ENCODE peak calls at places on chromosomes 13 and 19, in nine cellular contexts. P is fibroblast of lung; N is upper lobe of right lung; H is upper lobe of left lung; S is naive thymus-derived CD4-positive, alpha-beta T cell; Q is neuronal stem cell; Y is aorta; R is GM23338; V is neural progenitor cell. C is an unnamed sample. For H3K36me3, the result is how much of the 10 kb centered on the place peaks cover.

GRCh38 chr19:44846455-44847143 is 502 bp downstream of the NECTIN2 start:
- DNase-seq in P (peak), N (no peak), R (peak), Y (peak), V (peak), Q (peak), H (no peak), S (no peak), C (peak)

GRCh38 chr19:246551-246950 is 44.7 kb downstream of the PLPP2 start:
- DNase-seq in Q (no peak), V (no peak), R (peak), H (peak), N (no peak), S (no peak), P (no peak), Y (no peak), C (no peak)

GRCh38 chr19:53908106-53908932 is 759 bp upstream of the CACNG7 start:
- DNase-seq in P (peak), S (peak), V (peak), N (no peak), Y (no peak), H (peak), Q (peak), R (peak), C (peak)

GRCh38 chr19:4051175-4052101 is 15.3 kb downstream of the ZBTB7A start:
- DNase-seq in H (peak), N (peak), P (peak), R (no peak), V (no peak), Q (no peak), S (no peak), Y (peak), C (peak)

GRCh38 chr13:87356314-87356713 is 314.9 kb upstream of the SLITRK5 start:
- DNase-seq in P (no peak), S (no peak), V (no peak), Q (no peak), Y (no peak), H (no peak), N (peak), R (no peak), C (no peak)

GRCh38 chr13:22091971-22092300 is 421.1 kb downstream of the FGF9 start:
- DNase-seq in Y (no peak), R (no peak), S (no peak), N (no peak), Q (no peak), V (no peak), P (no peak), H (no peak), C (no peak)

GRCh38 chr19:46998445-46999142 is 21.0 kb upstream of the NPAS1 start:
- DNase-seq in N (no peak), H (no peak), R (no peak), Q (no peak), S (no peak), Y (no peak), V (no peak), P (no peak), C (no peak)

GRCh38 chr13:32330438-32330837 is 15.1 kb downstream of the BRCA2 start:
- DNase-seq in P (peak), H (no peak), N (no peak), S (no peak), Y (no peak), Q (no peak), V (no peak), R (no peak), C (no peak)

GRCh38 chr19:3409346-3410064 is 43.1 kb downstream of the NFIC start:
- DNase-seq in Y (no peak), S (no peak), Q (no peak), P (no peak), V (no peak), H (no peak), N (no peak), R (no peak), C (no peak)

GRCh38 chr19:48190288-48191284 is 20.1 kb downstream of the ZSWIM9 start:
- DNase-seq in Q (no peak), H (no peak), R (peak), Y (no peak), N (no peak), P (peak), S (no peak), V (peak), C (peak)

DNA sequence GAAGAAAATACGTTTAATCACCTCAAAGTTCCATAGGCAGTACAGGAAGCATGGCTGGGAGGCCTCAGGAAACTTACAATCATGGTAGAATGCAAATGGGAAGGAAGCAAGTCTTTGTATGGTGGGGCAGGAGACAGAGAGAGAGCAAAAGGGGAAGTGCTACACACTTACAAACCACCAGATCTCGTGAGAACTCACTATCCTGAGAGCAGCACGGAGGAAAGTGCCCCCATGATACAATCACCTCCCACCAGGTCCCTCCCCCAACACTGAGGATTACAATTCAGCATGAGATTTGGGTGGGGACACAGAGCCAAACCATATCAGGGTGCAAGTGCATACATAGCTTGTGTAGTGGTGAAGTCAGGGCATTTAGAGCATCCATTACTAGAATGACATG is 92.3 kb upstream of the ANKRD10 start:
- DNase-seq in V (no peak), Q (no peak), Y (no peak), P (peak), R (no peak), N (no peak), H (no peak), S (no peak), C (no peak)
- H3K36me3 ChIP-seq in V (under half), Q (under half), Y (under half), P (under half), R (under half), N (under half), H (under half), S (under half), C (under half)

GRCh38 chr19:15213715-15214381 is 13.1 kb upstream of the NOTCH3 start:
- DNase-seq in P (no peak), N (no peak), H (peak), V (no peak), Q (no peak), R (peak), S (no peak), Y (peak), C (peak)
- H3K36me3 ChIP-seq in P (under half), N (under half), H (under half), V (under half), Q (under half), R (under half), S (under half), Y (under half), C (under half)

GRCh38 chr19:12521996-12522395 is 29.3 kb downstream of the ZNF564 start:
- DNase-seq in H (no peak), V (no peak), N (no peak), Y (no peak), R (peak), P (no peak), Q (no peak), S (no peak), C (no peak)

GRCh38 chr19:12527034-12527836 is 24.0 kb downstream of the ZNF564 start:
- DNase-seq in S (peak), Y (no peak), V (peak), P (peak), H (no peak), Q (no peak), N (no peak), R (peak), C (no peak)

DNA sequence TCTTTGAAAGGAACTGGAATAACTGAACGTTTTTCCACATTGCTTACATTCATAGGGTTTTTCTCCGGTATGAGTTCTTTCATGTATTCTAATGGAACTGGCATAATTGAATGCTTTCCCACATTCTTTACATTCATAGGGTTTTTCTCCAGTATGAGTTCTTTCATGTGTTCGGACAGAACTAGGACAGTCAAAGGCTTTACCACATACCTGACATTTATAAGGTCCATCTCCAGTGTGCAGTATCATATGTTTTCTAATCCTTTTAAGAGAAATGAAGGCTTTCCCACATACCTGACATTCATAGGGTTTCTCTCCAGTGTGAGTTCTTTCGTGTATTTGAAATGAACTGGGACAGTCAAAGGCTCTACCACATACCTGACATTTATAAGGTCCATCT is 24.7 kb downstream of the ZNF564 start:
- DNase-seq in Y (no peak), P (no peak), V (no peak), Q (no peak), H (no peak), R (no peak), S (no peak), N (no peak), C (no peak)
- H3K36me3 ChIP-seq in Y (under half), P (under half), V (half or more), Q (half or more), H (half or more), R (half or more), S (under half), N (under half), C (half or more)

DNA sequence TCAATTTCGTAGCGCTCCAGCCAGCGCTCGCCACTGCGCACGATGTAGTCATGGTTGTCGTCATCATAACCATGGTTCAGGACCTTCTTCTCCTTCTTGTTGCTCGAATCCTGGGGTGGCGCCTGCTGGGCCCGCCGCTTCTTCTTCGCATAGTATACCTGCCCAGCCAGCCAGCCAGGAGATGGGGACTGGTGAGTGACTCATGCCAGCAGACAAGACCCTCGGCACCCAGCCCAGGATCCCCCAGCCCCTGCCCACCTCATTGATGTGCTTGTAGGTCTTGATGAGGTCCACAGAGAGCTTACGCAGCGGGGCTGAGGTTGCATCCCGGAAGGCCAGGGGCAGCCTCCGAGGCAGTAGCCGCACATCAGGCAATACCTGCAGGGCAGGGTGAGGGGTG is 3.6 kb downstream of the DYRK1B start:
- DNase-seq in V (no peak), S (no peak), Q (no peak), Y (no peak), R (no peak), H (peak), P (no peak), N (no peak), C (no peak)
- H3K36me3 ChIP-seq in V (under half), S (under half), Q (half or more), Y (under half), R (under half), H (half or more), P (under half), N (half or more), C (half or more)

GRCh38 chr13:109593230-109593629 is 193.2 kb downstream of the IRS2 start:
- DNase-seq in Q (no peak), H (no peak), N (no peak), Y (no peak), S (no peak), P (no peak), R (no peak), V (no peak), C (no peak)
- H3K36me3 ChIP-seq in Q (under half), H (under half), N (under half), Y (under half), S (under half), P (under half), R (under half), V (under half), C (under half)

GRCh38 chr19:41249707-41250423 is 14.3 kb upstream of the HNRNPUL1 start:
- DNase-seq in Q (no peak), Y (no peak), P (no peak), H (no peak), R (peak), V (no peak), N (no peak), S (no peak), C (no peak)
- H3K36me3 ChIP-seq in Q (half or more), Y (under half), P (under half), H (under half), R (under half), V (under half), N (half or more), S (under half), C (half or more)

GRCh38 chr13:19664481-19665230 is 31.2 kb downstream of the MPHOSPH8 start:
- DNase-seq in Y (no peak), V (no peak), N (no peak), P (no peak), Q (no peak), S (no peak), R (no peak), H (no peak), C (no peak)
- H3K36me3 ChIP-seq in Y (under half), V (under half), N (half or more), P (under half), Q (half or more), S (under half), R (under half), H (half or more), C (under half)

GRCh38 chr13:106491928-106492327 is 43.5 kb downstream of the EFNB2 start:
- DNase-seq in Q (no peak), Y (no peak), H (no peak), P (no peak), S (no peak), V (no peak), R (no peak), N (no peak), C (no peak)

GRCh38 chr13:106493569-106493968 is 41.9 kb downstream of the EFNB2 start:
- DNase-seq in R (no peak), N (no peak), Q (no peak), Y (peak), V (no peak), H (no peak), P (no peak), S (peak), C (no peak)

GRCh38 chr13:106491463-106491862 is 44.0 kb downstream of the EFNB2 start:
- DNase-seq in V (no peak), Q (no peak), S (no peak), R (no peak), N (no peak), H (no peak), Y (no peak), P (no peak), C (no peak)

GRCh38 chr13:106490887-106491321 is 44.6 kb downstream of the EFNB2 start:
- DNase-seq in N (no peak), Q (no peak), P (no peak), Y (no peak), R (no peak), V (no peak), H (no peak), S (peak), C (no peak)

DNA sequence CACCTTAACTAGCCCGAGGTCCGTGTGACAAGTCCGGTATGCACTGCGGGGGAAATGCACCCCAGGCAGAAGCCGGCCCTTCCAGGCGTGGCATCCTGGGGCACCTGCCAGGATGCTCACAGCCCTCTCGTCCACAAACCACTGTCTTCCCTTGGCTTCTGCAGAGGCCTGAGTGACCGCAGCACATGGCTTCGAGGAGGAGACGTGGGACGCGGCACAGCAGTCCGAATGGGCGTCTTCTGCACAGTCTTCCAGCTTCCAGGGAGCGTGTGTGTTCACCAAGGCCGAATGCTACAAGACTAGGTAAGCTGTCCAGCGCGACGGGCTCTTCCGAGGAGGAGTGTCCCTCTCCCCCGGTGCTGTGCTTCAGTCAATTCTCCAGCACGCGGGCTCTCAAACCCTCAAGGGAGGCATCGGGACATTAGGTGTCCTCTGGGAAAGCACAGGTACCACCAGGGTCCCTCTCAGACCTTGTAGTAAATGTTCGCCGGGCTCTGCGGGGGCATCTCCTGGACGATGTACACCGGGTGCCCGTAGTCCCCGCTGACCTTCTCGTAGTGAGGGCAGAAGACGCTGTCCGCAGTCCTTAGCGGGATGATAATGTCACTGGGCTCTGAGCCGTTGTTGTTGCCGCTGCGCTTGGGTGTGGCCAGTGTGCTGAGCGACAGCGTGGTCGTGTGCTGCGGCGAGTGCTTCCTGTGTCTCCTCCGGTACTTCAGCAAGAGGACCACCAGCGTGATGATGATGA is 42.7 kb downstream of the EFNB2 start:
- DNase-seq in Q (no peak), R (no peak), V (no peak), H (peak), N (no peak), Y (no peak), S (no peak), P (no peak), C (no peak)
- H3K36me3 ChIP-seq in Q (half or more), R (under half), V (under half), H (under half), N (under half), Y (under half), S (under half), P (under half), C (under half)